ENCODE peak calls at places on chromosomes 7 and 10, in ten cellular contexts. A is AG04450; D is osteocyte; Z is dorsolateral prefrontal cortex; W is right atrium auricular region; J is thoracic aorta; B is CD8-positive, alpha-beta T cell; I is upper lobe of left lung; X is AG04449; O is heart right ventricle. Q is an unnamed sample.

GRCh38 chr10:127813290-127813689 is 76.3 kb downstream of the FOXI2 start:
- DNase-seq in A (no peak), D (no peak), Z (no peak), W (no peak), J (no peak), B (no peak), I (no peak), X (no peak), O (no peak), Q (no peak)

GRCh38 chr7:70092314-70093303 is 494.3 kb downstream of the AUTS2 start:
- DNase-seq in A (no peak), D (no peak), Z (peak; percentile 45), W (no peak), J (no peak), B (no peak), I (no peak), X (peak; percentile 78), O (peak; percentile 16), Q (peak; percentile 47)

GRCh38 chr10:17756557-17757208 is 4.7 kb downstream of the TMEM236 start:
- DNase-seq in A (no peak), D (no peak), Z (no peak), W (peak; percentile 7), J (no peak), B (no peak), I (no peak), X (no peak), O (no peak), Q (no peak)

GRCh38 chr10:116765549-116766162 is 23.3 kb upstream of the HSPA12A start:
- DNase-seq in A (no peak), D (no peak), Z (no peak), W (no peak), J (no peak), B (no peak), I (no peak), X (no peak), O (no peak), Q (no peak)

GRCh38 chr7:70602135-70602534 is 529.8 kb upstream of the GALNT17 start:
- DNase-seq in A (no peak), D (no peak), Z (no peak), W (no peak), J (no peak), B (no peak), I (no peak), X (no peak), O (no peak), Q (no peak)

GRCh38 chr10:63365976-63366765 is 99.6 kb downstream of the JMJD1C start:
- DNase-seq in A (no peak), D (no peak), Z (no peak), W (no peak), J (no peak), B (no peak), I (no peak), X (no peak), O (no peak), Q (no peak)

GRCh38 chr7:47253650-47254080 is 328.2 kb downstream of the TNS3 start:
- DNase-seq in A (peak; percentile 46), D (peak; percentile 84), Z (no peak), W (peak; percentile 73), J (no peak), B (no peak), I (peak; percentile 41), X (no peak), O (peak; percentile 38), Q (no peak)

GRCh38 chr10:79475119-79475653 is 29.8 kb upstream of the ZCCHC24 start:
- DNase-seq in A (no peak), D (no peak), Z (no peak), W (no peak), J (no peak), B (no peak), I (no peak), X (no peak), O (no peak), Q (no peak)

GRCh38 chr10:105615986-105616385 is 974.9 kb downstream of the SORCS3 start:
- DNase-seq in A (no peak), D (no peak), Z (no peak), W (no peak), J (no peak), B (no peak), I (no peak), X (no peak), O (no peak), Q (no peak)

GRCh38 chr10:19889279-19889678 is 73.0 kb downstream of the PLXDC2 start:
- DNase-seq in A (no peak), D (no peak), Z (no peak), W (no peak), J (no peak), B (no peak), I (no peak), X (no peak), O (no peak), Q (no peak)

GRCh38 chr7:106062521-106062931 is 49.6 kb downstream of the SYPL1 start:
- DNase-seq in A (no peak), D (no peak), Z (no peak), W (no peak), J (no peak), B (no peak), I (no peak), X (no peak), O (no peak), Q (no peak)

DNA sequence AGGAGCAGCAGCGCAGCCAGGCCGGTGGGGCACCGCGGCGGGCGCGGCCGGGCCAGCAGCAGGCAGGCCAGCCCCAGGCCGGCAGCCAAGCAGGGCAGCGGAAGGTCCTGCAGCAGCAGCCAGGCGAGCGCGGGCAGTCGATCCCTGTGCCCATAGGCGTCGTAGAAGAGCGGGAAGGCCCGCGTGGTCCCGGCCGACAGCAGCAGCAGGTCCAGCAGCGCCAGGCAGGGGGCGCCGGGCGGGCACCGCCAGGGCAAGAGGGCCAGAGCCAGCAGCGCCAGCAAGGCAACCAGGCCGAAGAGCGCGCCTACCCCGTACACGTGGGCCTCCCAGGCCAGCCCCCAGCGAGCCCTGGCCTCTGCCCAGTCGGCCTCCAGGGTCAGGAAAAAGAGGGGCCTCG is 8.4 kb upstream of the RBM28 start:
- DNase-seq in A (no peak), D (peak; percentile 80), Z (no peak), W (no peak), J (no peak), B (no peak), I (peak; percentile 60), X (no peak), O (peak; percentile 55), Q (no peak)
- TF ChIP-seq CTCF in A (peak; percentile 40), D (peak; percentile 5), Z (peak; percentile 52), W (peak; percentile 44), J (peak; percentile 63), B (peak; percentile 39), I (peak; percentile 79), X (peak; percentile 64), O (peak; percentile 66), Q (no peak)

DNA sequence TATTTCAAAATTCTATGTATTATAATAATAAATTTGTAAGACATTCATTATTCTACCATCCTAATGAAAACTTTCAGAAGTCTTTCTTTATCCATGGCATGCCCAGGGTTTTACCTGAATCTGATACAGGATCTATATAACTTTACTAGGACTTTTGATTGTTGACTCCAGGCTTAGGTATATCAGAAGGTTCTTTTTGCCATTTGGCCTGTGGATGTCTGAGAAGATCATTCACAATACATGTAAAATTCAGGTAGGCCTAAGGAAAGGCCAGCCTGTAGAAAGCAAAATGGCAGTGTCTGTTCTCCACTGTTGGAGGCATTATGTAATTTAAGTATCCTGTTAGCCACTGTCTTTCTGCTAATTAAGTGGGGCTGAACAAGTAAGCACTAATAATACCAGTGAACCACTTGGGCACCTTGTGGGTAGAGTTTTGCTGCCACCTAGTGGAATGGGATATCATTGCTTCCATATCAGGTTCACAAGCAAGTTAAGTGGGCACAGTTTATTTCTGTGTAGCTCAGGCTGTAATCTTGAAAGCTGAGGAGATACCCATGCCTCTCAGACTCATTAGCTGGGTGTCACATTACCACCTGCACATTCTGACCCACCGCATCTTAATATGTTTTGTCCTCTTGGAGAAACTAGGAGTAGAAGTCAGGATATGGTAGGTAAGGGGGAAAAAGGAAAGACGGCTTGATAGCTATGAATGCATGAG is 105.5 kb downstream of the SEPTIN7 start:
- DNase-seq in A (peak; percentile 65), D (no peak), Z (no peak), W (peak; percentile 63), J (no peak), B (peak; percentile 58), I (peak; percentile 57), X (peak; percentile 36), O (no peak), Q (peak; percentile 71)
- TF ChIP-seq CTCF in A (peak; percentile 95), D (peak; percentile 91), Z (peak; percentile 97), W (peak; percentile 76), J (peak; percentile 90), B (peak; percentile 95), I (peak; percentile 81), X (peak; percentile 79), O (peak; percentile 90), Q (peak; percentile 93)

GRCh38 chr10:5813341-5814109 is at the start of gene GDI2:
- DNase-seq in A (peak; percentile 88), D (peak; percentile 98), Z (peak; percentile 97), W (peak; percentile 96), J (peak; percentile 73), B (peak; percentile 95), I (peak; percentile 95), X (peak; percentile 70), O (peak; percentile 96), Q (peak; percentile 93)
- TF ChIP-seq CTCF in A (no peak), D (no peak), Z (peak; percentile 22), W (no peak), J (no peak), B (no peak), I (peak; percentile 23), X (no peak), O (no peak), Q (no peak)

DNA sequence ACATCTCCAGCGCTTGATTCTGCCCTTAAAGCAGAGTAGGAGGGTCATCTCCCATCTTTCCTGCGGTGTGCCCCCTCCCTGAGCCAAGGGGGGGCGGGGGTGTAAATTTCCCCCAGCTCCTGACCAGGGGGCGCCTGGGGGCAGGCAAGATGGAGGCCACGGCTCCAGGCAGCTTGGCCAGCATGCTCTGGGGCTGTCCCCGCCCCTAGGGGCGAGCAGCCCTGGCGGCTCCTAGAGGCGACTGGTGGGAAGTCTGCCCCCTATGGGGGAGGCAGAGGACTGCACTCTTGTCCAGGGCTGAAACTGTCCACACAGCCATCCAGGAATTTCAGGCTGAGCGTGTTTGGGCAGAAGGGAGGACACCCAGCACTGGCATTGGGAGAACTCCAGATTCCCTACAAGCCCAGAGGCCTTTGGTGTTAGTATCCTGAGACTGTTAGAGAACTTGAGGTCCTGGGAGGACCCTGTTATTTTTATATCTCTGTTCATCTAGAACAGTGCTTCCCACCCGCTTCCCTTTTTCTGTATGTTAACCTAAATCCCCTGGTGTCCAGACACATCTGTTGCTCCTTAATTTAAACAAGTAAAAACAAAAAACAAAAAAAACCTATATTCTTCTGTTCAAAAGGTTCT is 4.6 kb downstream of the STRA8 start:
- DNase-seq in A (no peak), D (peak; percentile 82), Z (no peak), W (no peak), J (no peak), B (no peak), I (no peak), X (no peak), O (no peak), Q (peak; percentile 35)
- TF ChIP-seq CTCF in A (peak; percentile 43), D (peak; percentile 43), Z (no peak), W (no peak), J (peak; percentile 15), B (no peak), I (no peak), X (peak; percentile 15), O (peak; percentile 9), Q (peak; percentile 64)

DNA sequence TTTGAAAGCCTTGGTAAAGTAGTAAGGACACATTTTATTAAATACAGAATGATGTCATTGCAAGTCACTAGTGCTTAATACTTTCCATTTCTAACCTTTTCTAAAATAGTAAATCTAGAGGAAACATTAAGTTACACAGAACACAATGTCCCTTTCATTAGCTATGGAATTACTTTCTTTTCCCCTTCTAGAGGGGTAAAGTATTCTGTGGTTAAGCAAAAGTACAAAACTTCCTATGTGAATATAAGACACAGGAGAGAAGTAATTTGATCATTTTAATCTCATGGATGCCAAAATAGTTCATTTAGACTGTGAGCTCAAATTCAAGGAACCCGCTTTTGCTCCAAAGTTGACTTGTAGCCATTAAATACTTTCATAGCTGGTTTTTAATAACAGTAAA is 49.8 kb downstream of the SEMA3E start:
- DNase-seq in A (no peak), D (no peak), Z (no peak), W (no peak), J (no peak), B (no peak), I (no peak), X (no peak), O (no peak), Q (no peak)
- TF ChIP-seq CTCF in A (no peak), D (no peak), Z (no peak), W (no peak), J (no peak), B (no peak), I (no peak), X (no peak), O (no peak), Q (no peak)

Q was measured in mesothelial cell of epicardium.